ENCODE peak calls at places on chromosomes 16 and 17, in eight cellular contexts. T is transverse colon, F is A549, C is ovary, N is K562, Y is esophagus muscularis mucosa, U is sigmoid colon, Z is tibial nerve. M is an unnamed sample.

GRCh38 chr17:32142857-32143524 is 689 bp downstream of the RHOT1 start:
- DNase-seq in N (peak), Z (peak), U (peak), Y (no peak), C (peak), T (peak), F (peak), M (peak)

GRCh38 chr16:68444058-68444657 is 4.2 kb downstream of the SMPD3 start:
- DNase-seq in C (peak), Z (no peak), U (no peak), Y (no peak), N (peak), F (no peak), T (peak), M (peak)

GRCh38 chr16:11049396-11050059 is 105.2 kb downstream of the CLEC16A start:
- DNase-seq in C (no peak), Z (no peak), F (peak), N (no peak), T (no peak), U (peak), Y (no peak), M (no peak)

GRCh38 chr17:32627233-32628008 is 140.6 kb downstream of the CDK5R1 start:
- DNase-seq in C (peak), N (no peak), F (no peak), Z (no peak), U (no peak), T (no peak), Y (no peak), M (no peak)

GRCh38 chr17:7327501-7327900 is 1.6 kb downstream of the NEURL4 start:
- DNase-seq in N (no peak), F (no peak), U (no peak), T (no peak), Y (no peak), Z (no peak), C (no peak), M (no peak)

GRCh38 chr16:56914896-56915295 is 17.0 kb upstream of the HERPUD1 start:
- DNase-seq in Z (no peak), N (no peak), C (no peak), F (no peak), U (peak), Y (no peak), T (no peak), M (no peak)

GRCh38 chr17:72715906-72716572 is 376.4 kb downstream of the SLC39A11 start:
- DNase-seq in T (no peak), Y (no peak), Z (peak), N (no peak), C (no peak), U (no peak), F (peak), M (no peak)

GRCh38 chr16:49457196-49457595 is 83.6 kb downstream of the C16orf78 start:
- DNase-seq in C (no peak), T (no peak), Y (no peak), U (no peak), N (no peak), F (no peak), Z (no peak), M (peak)

GRCh38 chr17:49434821-49435581 is 20.3 kb upstream of the PHB1 start:
- DNase-seq in F (peak), Z (peak), U (no peak), T (peak), N (peak), C (no peak), Y (no peak), M (peak)

GRCh38 chr16:17293813-17294558 is 176.8 kb downstream of the XYLT1 start:
- DNase-seq in T (no peak), Z (no peak), N (no peak), Y (no peak), F (no peak), U (no peak), C (no peak), M (no peak)

GRCh38 chr16:71423865-71424264 is 18.0 kb downstream of the TLE7 start:
- DNase-seq in U (no peak), F (no peak), C (no peak), Y (no peak), T (no peak), Z (no peak), N (no peak), M (no peak)

GRCh38 chr17:41416478-41416877 is 7.9 kb downstream of the KRT37 start:
- DNase-seq in N (no peak), F (no peak), C (no peak), Y (no peak), U (no peak), Z (no peak), T (no peak), M (no peak)

GRCh38 chr16:78608305-78608776 is 508.9 kb downstream of the WWOX start:
- DNase-seq in F (no peak), Z (no peak), C (peak), T (peak), Y (no peak), N (no peak), U (peak), M (no peak)

GRCh38 chr17:46885415-46885814 is 34.0 kb downstream of the WNT9B start:
- DNase-seq in U (no peak), C (no peak), F (no peak), T (no peak), N (no peak), Y (no peak), Z (no peak), M (no peak)

GRCh38 chr16:56270828-56271227 is 79.5 kb downstream of the GNAO1 start:
- DNase-seq in Y (no peak), U (peak), T (no peak), C (no peak), F (no peak), N (no peak), Z (no peak), M (no peak)

GRCh38 chr17:81348097-81349055 is 46.9 kb upstream of the BAHCC1 start:
- DNase-seq in F (no peak), T (peak), Y (no peak), U (peak), C (no peak), Z (no peak), N (no peak), M (peak)

GRCh38 chr17:9151091-9151490 is 129.8 kb downstream of the NTN1 start:
- DNase-seq in Y (no peak), Z (no peak), C (no peak), F (no peak), N (no peak), T (no peak), U (no peak), M (no peak)

GRCh38 chr16:68992521-68992920 is 112.9 kb upstream of the HAS3 start:
- DNase-seq in Y (no peak), N (no peak), U (no peak), C (no peak), F (peak), T (no peak), Z (no peak), M (no peak)

GRCh38 chr17:60079401-60079861 is 710 bp upstream of the HEATR6 start:
- DNase-seq in U (no peak), C (no peak), T (no peak), Y (no peak), F (peak), N (peak), Z (no peak), M (no peak)

GRCh38 chr16:52068447-52069074 is 478.4 kb downstream of the TOX3 start:
- DNase-seq in Y (peak), U (no peak), F (no peak), T (peak), N (no peak), C (no peak), Z (no peak), M (peak)

GRCh38 chr17:69948406-69948805 is 126.6 kb upstream of the KCNJ16 start:
- DNase-seq in C (no peak), F (no peak), U (no peak), N (no peak), T (no peak), Z (no peak), Y (no peak), M (no peak)

GRCh38 chr16:71296584-71297133 is 7.5 kb upstream of the CMTR2 start:
- DNase-seq in C (no peak), U (no peak), F (no peak), Y (no peak), T (no peak), Z (no peak), N (no peak), M (no peak)

GRCh38 chr16:9039208-9039607 is 52.2 kb upstream of the HAPSTR1 start:
- DNase-seq in F (no peak), N (peak), C (no peak), U (no peak), T (no peak), Z (no peak), Y (no peak), M (no peak)

GRCh38 chr17:50046179-50046578 is 9.7 kb upstream of the ITGA3 start:
- DNase-seq in U (no peak), Y (no peak), T (no peak), C (no peak), Z (no peak), F (no peak), N (no peak), M (no peak)

GRCh38 chr17:72523491-72523890 is 402.7 kb downstream of the SOX9 start:
- DNase-seq in N (no peak), Y (no peak), F (no peak), C (no peak), T (no peak), Z (no peak), U (no peak), M (no peak)

GRCh38 chr17:68539536-68540469 is 27.6 kb downstream of the PRKAR1A start:
- DNase-seq in U (no peak), N (peak), F (no peak), T (no peak), Y (no peak), C (peak), Z (peak), M (peak)

GRCh38 chr17:43126911-43127290 is 1.7 kb upstream of the BRCA1 start:
- DNase-seq in F (no peak), T (no peak), Y (no peak), Z (no peak), N (no peak), U (peak), C (no peak), M (no peak)

GRCh38 chr17:72527819-72528218 is 407.0 kb downstream of the SOX9 start:
- DNase-seq in Z (no peak), U (no peak), C (no peak), F (no peak), T (no peak), Y (no peak), N (no peak), M (no peak)

GRCh38 chr17:15952916-15953865 is 8.3 kb downstream of the ADORA2B start:
- DNase-seq in U (peak), T (no peak), Y (no peak), Z (no peak), C (no peak), N (no peak), F (no peak), M (no peak)

GRCh38 chr17:28372203-28372944 is 880 bp downstream of the SARM1 start:
- DNase-seq in Y (no peak), N (no peak), Z (no peak), C (no peak), T (no peak), U (no peak), F (no peak), M (no peak)

GRCh38 chr17:36188891-36189306 is 7.7 kb downstream of the CCL3L1 start:
- DNase-seq in Y (no peak), U (no peak), Z (no peak), C (no peak), F (no peak), N (no peak), T (peak), M (no peak)

GRCh38 chr17:4742629-4743028 is 2.9 kb upstream of the CXCL16 start:
- DNase-seq in C (no peak), Y (no peak), U (no peak), T (no peak), F (no peak), N (no peak), Z (no peak), M (no peak)

GRCh38 chr17:27980035-27980434 is 62.4 kb upstream of the NLK start:
- DNase-seq in F (peak), N (no peak), Z (no peak), U (no peak), Y (no peak), C (no peak), T (no peak), M (no peak)

GRCh38 chr17:39547713-39548478 is 59.8 kb downstream of the NEUROD2 start:
- DNase-seq in Z (peak), C (no peak), T (peak), N (peak), U (peak), Y (peak), F (peak), M (peak)

GRCh38 chr16:21598676-21599157 is 660 bp upstream of the METTL9 start:
- DNase-seq in U (no peak), F (no peak), Z (peak), Y (no peak), C (no peak), N (peak), T (peak), M (no peak)

GRCh38 chr17:37480427-37480826 is 9.3 kb upstream of the DUSP14 start:
- DNase-seq in U (no peak), C (no peak), N (no peak), F (no peak), Y (no peak), Z (no peak), T (no peak), M (no peak)

GRCh38 chr16:21205303-21205702 is 6.1 kb downstream of the ZP2 start:
- DNase-seq in U (no peak), C (no peak), N (no peak), F (no peak), Y (no peak), Z (no peak), T (no peak), M (no peak)

GRCh38 chr16:53528797-53529196 is 25.8 kb upstream of the AKTIP start:
- DNase-seq in N (no peak), F (no peak), Z (no peak), Y (no peak), T (no peak), C (no peak), U (no peak), M (no peak)

GRCh38 chr16:85391769-85392583 is 221.1 kb upstream of the GSE1 start:
- DNase-seq in N (no peak), Y (no peak), C (peak), F (no peak), Z (no peak), U (peak), T (no peak), M (no peak)

GRCh38 chr16:85393674-85394510 is 219.2 kb upstream of the GSE1 start:
- DNase-seq in C (peak), U (peak), Y (no peak), N (peak), Z (no peak), T (peak), F (peak), M (peak)

GRCh38 chr16:85394511-85395206 is 218.5 kb upstream of the GSE1 start:
- DNase-seq in T (no peak), C (peak), U (peak), Z (no peak), F (no peak), Y (no peak), N (no peak), M (no peak)

GRCh38 chr16:85391175-85391707 is 221.9 kb upstream of the GSE1 start:
- DNase-seq in F (no peak), T (no peak), N (no peak), Y (no peak), C (peak), U (peak), Z (no peak), M (no peak)

GRCh38 chr16:85392756-85393673 is 220.1 kb upstream of the GSE1 start:
- DNase-seq in F (no peak), N (no peak), Z (no peak), T (no peak), C (peak), U (peak), Y (no peak), M (no peak)
- TF ChIP-seq POLR2A in F (no peak), N (no peak), Z (no peak), T (no peak), C (no peak), U (no peak), Y (no peak), M (no peak)

DNA sequence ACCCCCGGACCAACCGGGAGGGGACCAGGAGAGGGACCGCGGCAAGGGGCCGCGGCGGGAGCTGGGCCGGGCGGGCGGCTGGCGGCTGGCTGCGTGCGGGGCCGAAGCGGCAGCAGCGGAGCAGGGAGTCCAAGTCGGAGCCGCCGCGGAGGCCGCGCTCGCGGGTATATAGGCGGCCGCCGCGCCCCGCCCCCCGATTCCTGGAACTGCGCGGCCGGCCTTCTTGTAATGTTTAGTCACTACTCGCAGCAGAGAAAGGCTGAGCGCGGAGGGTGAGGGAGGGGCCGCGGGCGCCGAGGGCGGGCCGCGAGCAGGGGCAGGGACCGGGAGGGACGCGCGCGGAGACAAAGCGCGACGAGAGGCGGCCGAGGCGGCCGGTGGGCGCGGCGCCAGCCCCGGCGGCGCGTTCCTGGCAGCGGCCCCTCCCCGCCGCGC is at the start of gene SOCS3:
- DNase-seq in N (peak), T (peak), F (peak), Z (peak), C (peak), U (peak), Y (peak), M (peak)
- H3K4me3 ChIP-seq in N (peak), T (peak), F (peak), Z (peak), C (peak), U (peak), Y (peak), M (peak)

DNA sequence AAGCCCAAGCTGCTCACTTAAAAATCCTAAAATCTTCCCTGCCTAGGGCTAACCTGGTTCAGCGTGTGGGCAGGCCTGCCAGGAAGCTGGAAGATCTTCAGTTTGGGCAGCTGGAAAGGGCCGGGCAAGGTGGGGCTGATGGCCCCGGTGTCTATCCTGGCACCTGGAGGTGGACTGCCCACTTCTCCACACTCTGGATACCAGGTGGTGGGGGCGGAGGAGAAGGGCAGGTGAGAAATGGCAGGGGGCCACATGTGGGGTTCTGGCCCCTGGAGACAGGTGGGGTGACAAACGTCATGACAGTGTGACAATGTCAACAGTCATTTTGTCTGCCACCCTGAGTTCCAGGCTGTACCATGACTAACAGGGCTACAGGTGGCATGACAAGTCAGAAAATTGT is 78.5 kb upstream of the C16orf82 start:
- DNase-seq in N (no peak), Z (no peak), Y (no peak), U (no peak), C (no peak), T (no peak), F (no peak), M (no peak)
- TF ChIP-seq EP300 in N (no peak), Z (no peak), Y (no peak), U (no peak), C (no peak), T (no peak), F (no peak), M (no peak)

DNA sequence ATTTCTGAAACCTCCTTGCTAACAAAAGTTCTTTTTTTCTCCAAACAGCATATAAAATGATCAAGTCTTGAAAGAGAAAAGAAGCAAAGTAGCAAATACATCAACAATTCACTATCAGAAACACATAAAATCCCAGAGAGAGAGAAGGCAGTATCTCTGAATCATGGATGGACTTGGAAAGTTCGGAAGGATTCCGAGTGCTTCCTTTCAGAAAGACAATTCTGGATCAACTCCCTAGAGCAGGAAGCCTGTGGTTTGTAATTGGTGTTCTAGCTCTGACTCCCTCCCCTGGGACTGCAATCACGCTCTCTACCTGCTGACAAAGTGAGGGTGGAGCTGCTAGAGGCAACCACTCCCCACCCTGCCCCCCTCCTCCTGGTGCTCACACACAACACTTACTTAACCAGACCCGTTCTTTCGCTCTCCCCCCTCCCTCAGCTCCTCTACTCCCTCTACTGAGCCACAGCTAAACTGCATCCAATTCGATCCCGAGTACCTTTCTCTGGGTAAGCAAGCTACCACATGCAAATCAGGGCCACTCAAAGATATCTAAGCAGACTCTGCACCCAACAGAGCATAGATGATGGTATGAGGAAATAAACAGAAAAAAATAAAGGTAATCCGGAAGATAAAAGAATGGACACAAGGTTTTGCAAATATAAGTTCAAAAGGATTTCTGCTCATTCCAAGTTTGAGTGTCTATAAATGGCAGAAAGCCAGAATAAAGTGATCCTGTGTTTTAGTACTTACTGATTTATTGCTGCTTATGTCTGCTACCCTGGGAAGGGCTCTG is at the start of gene RNF43:
- DNase-seq in N (peak), C (peak), U (peak), T (peak), Y (peak), F (peak), Z (peak), M (peak)
- TF ChIP-seq POLR2A in N (peak), C (no peak), U (peak), T (peak), Y (no peak), F (no peak), Z (no peak), M (no peak)

GRCh38 chr16:67198238-67198734 is 645 bp upstream of the ELMO3 start:
- DNase-seq in Y (no peak), C (no peak), Z (no peak), F (peak), N (no peak), T (peak), U (no peak), M (peak)

GRCh38 chr16:67195676-67196075 is 3.3 kb upstream of the ELMO3 start:
- DNase-seq in Y (no peak), T (no peak), F (no peak), U (no peak), C (no peak), N (no peak), Z (no peak), M (no peak)

GRCh38 chr16:67199011-67199807 is at the start of gene ELMO3:
- DNase-seq in Z (no peak), N (no peak), Y (no peak), T (peak), U (no peak), C (no peak), F (no peak), M (peak)

GRCh38 chr16:67196881-67197280 is 2.0 kb upstream of the ELMO3 start:
- DNase-seq in N (no peak), Z (no peak), Y (no peak), T (no peak), C (no peak), U (no peak), F (no peak), M (no peak)

GRCh38 chr16:67197704-67198103 is 1.2 kb upstream of the ELMO3 start:
- DNase-seq in T (no peak), F (no peak), U (no peak), N (no peak), C (no peak), Y (no peak), Z (no peak), M (no peak)
- H3K4me3 ChIP-seq in T (no peak), F (no peak), U (no peak), N (no peak), C (no peak), Y (no peak), Z (no peak), M (no peak)